ENCODE peak calls at places on chromosome 20, in four cellular contexts. F is thyroid gland, H is glutamatergic neuron, D is amygdala. L is an unnamed sample.

GRCh38 chr20:34843421-34843820 is 18.0 kb upstream of the NCOA6 start:
- DNase-seq in F (no peak), H (no peak), D (no peak), L (no peak)

GRCh38 chr20:33443006-33443511 is 504 bp downstream of the SNTA1 start:
- DNase-seq in F (peak), H (no peak), D (no peak), L (peak)

GRCh38 chr20:8128291-8129046 is 3.6 kb upstream of the PLCB1 start:
- DNase-seq in F (no peak), H (no peak), D (no peak), L (no peak)

GRCh38 chr20:41735949-41736348 is 117.8 kb upstream of the CHD6 start:
- DNase-seq in F (no peak), H (no peak), D (no peak), L (no peak)

GRCh38 chr20:21090738-21091120 is 15.4 kb downstream of the LINC00237 start:
- DNase-seq in F (no peak), H (no peak), D (no peak), L (no peak)

GRCh38 chr20:34320861-34321260 is 17.7 kb upstream of the AHCY start:
- DNase-seq in F (no peak), H (no peak), D (no peak), L (no peak)

GRCh38 chr20:20573797-20574196 is 138.6 kb downstream of the RALGAPA2 start:
- DNase-seq in F (no peak), H (no peak), D (no peak), L (no peak)

GRCh38 chr20:38094373-38094775 is 60.8 kb downstream of the RPRD1B start:
- DNase-seq in F (no peak), H (no peak), D (no peak), L (peak)

GRCh38 chr20:59836768-59837167 is 96.7 kb downstream of the SYCP2 start:
- DNase-seq in F (peak), H (no peak), D (no peak), L (no peak)

GRCh38 chr20:22374066-22374465 is 210.3 kb downstream of the FOXA2 start:
- DNase-seq in F (no peak), H (no peak), D (no peak), L (no peak)

GRCh38 chr20:56629464-56630085 is 469 bp downstream of the TFAP2C start:
- DNase-seq in F (no peak), H (peak), D (no peak), L (no peak)

GRCh38 chr20:50304883-50305635 is 114.4 kb downstream of the CEBPB start:
- DNase-seq in F (peak), H (no peak), D (no peak), L (no peak)

GRCh38 chr20:9985281-9985680 is 49.5 kb upstream of the ANKEF1 start:
- DNase-seq in F (no peak), H (no peak), D (no peak), L (no peak)

GRCh38 chr20:47674686-47675085 is 110.6 kb downstream of the SULF2 start:
- DNase-seq in F (no peak), H (no peak), D (no peak), L (no peak)

GRCh38 chr20:39146394-39146793 is 184.2 kb downstream of the DHX35 start:
- DNase-seq in F (no peak), H (no peak), D (no peak), L (no peak)

GRCh38 chr20:46359233-46359751 is 47.1 kb downstream of the ELMO2 start:
- DNase-seq in F (no peak), H (no peak), D (no peak), L (no peak)

L was measured in T-helper 2 cell treated with Interferon-gamma antibody and Interleukin-4, amounts not matched to agents 5 μg/mL and 100 μg/mL, for 36 hours.